ENCODE peak calls at places on chromosomes 3 and 15, in six cellular contexts. One of them, this sample, is unnamed.

GRCh38 chr3:17040322-17040721 is 155.6 kb downstream of the PLCL2 start:
- DNase-seq in mesenchymal stem cell: no peak
- DNase-seq in trophoblast cell: no peak
- DNase-seq in H1: no peak
- DNase-seq in neuronal stem cell: no peak
- DNase-seq in IMR-90: no peak
- DNase-seq in this sample: no peak

GRCh38 chr3:66625464-66626216 is 124.8 kb upstream of the LRIG1 start:
- DNase-seq in H1: no peak
- DNase-seq in IMR-90: peak
- DNase-seq in trophoblast cell: no peak
- DNase-seq in neuronal stem cell: no peak
- DNase-seq in mesenchymal stem cell: no peak
- DNase-seq in this sample: no peak

GRCh38 chr15:50134524-50135024 is 15.5 kb upstream of the ATP8B4 start:
- DNase-seq in IMR-90: peak
- DNase-seq in neuronal stem cell: no peak
- DNase-seq in trophoblast cell: peak
- DNase-seq in mesenchymal stem cell: peak
- DNase-seq in H1: no peak
- DNase-seq in this sample: no peak

GRCh38 chr3:47318921-47319320 is 36.2 kb downstream of the KLHL18 start:
- DNase-seq in neuronal stem cell: no peak
- DNase-seq in trophoblast cell: no peak
- DNase-seq in mesenchymal stem cell: peak
- DNase-seq in IMR-90: peak
- DNase-seq in H1: no peak
- DNase-seq in this sample: no peak

GRCh38 chr3:122564155-122564912 is at the start of the genes DTX3L and PARP9:
- DNase-seq in neuronal stem cell: peak
- DNase-seq in IMR-90: peak
- DNase-seq in H1: peak
- DNase-seq in mesenchymal stem cell: peak
- DNase-seq in trophoblast cell: peak
- DNase-seq in this sample: peak

GRCh38 chr3:17979248-17979647 is 236.8 kb upstream of the TBC1D5 start:
- DNase-seq in neuronal stem cell: no peak
- DNase-seq in mesenchymal stem cell: no peak
- DNase-seq in trophoblast cell: no peak
- DNase-seq in H1: no peak
- DNase-seq in IMR-90: no peak
- DNase-seq in this sample: no peak

GRCh38 chr3:22175899-22176298 is 424.9 kb upstream of the ZNF385D start:
- DNase-seq in neuronal stem cell: no peak
- DNase-seq in mesenchymal stem cell: no peak
- DNase-seq in IMR-90: no peak
- DNase-seq in H1: no peak
- DNase-seq in trophoblast cell: no peak
- DNase-seq in this sample: no peak

GRCh38 chr3:182005683-182006082 is 294.0 kb downstream of the SOX2 start:
- DNase-seq in IMR-90: no peak
- DNase-seq in mesenchymal stem cell: no peak
- DNase-seq in neuronal stem cell: no peak
- DNase-seq in trophoblast cell: no peak
- DNase-seq in H1: no peak
- DNase-seq in this sample: no peak

GRCh38 chr3:177490626-177491025 is 293.3 kb upstream of the TBL1XR1 start:
- DNase-seq in IMR-90: no peak
- DNase-seq in trophoblast cell: no peak
- DNase-seq in mesenchymal stem cell: no peak
- DNase-seq in H1: no peak
- DNase-seq in neuronal stem cell: no peak
- DNase-seq in this sample: no peak

GRCh38 chr3:135050536-135050935 is 255.5 kb downstream of the EPHB1 start:
- DNase-seq in H1: no peak
- DNase-seq in IMR-90: no peak
- DNase-seq in trophoblast cell: no peak
- DNase-seq in mesenchymal stem cell: no peak
- DNase-seq in neuronal stem cell: no peak
- DNase-seq in this sample: peak

GRCh38 chr15:57667171-57667924 is 39.2 kb upstream of the POLR2M start:
- DNase-seq in H1: no peak
- DNase-seq in neuronal stem cell: no peak
- DNase-seq in IMR-90: peak
- DNase-seq in mesenchymal stem cell: peak
- DNase-seq in trophoblast cell: peak
- DNase-seq in this sample: no peak

GRCh38 chr3:134055661-134056060 is 25.9 kb upstream of the SLCO2A1 start:
- DNase-seq in H1: no peak
- DNase-seq in neuronal stem cell: no peak
- DNase-seq in trophoblast cell: no peak
- DNase-seq in mesenchymal stem cell: no peak
- DNase-seq in IMR-90: no peak
- DNase-seq in this sample: no peak

GRCh38 chr3:172698650-172699049 is 12.2 kb downstream of the NCEH1 start:
- DNase-seq in neuronal stem cell: no peak
- DNase-seq in mesenchymal stem cell: no peak
- DNase-seq in H1: no peak
- DNase-seq in trophoblast cell: peak
- DNase-seq in IMR-90: no peak
- DNase-seq in this sample: no peak

GRCh38 chr3:10515396-10515795 is 10.0 kb upstream of the ATP2B2 start:
- DNase-seq in H1: no peak
- DNase-seq in IMR-90: no peak
- DNase-seq in mesenchymal stem cell: no peak
- DNase-seq in neuronal stem cell: no peak
- DNase-seq in trophoblast cell: no peak
- DNase-seq in this sample: no peak

GRCh38 chr3:46368569-46368968 is 2.2 kb upstream of the CCR5 start:
- DNase-seq in trophoblast cell: peak
- DNase-seq in mesenchymal stem cell: peak
- DNase-seq in IMR-90: no peak
- DNase-seq in H1: peak
- DNase-seq in neuronal stem cell: no peak
- DNase-seq in this sample: peak

GRCh38 chr3:1190576-1190975 is 97.8 kb downstream of the CNTN6 start:
- DNase-seq in IMR-90: no peak
- DNase-seq in H1: no peak
- DNase-seq in neuronal stem cell: no peak
- DNase-seq in trophoblast cell: no peak
- DNase-seq in mesenchymal stem cell: no peak
- DNase-seq in this sample: no peak

GRCh38 chr3:197308591-197308990 is 10.2 kb upstream of the DLG1 start:
- DNase-seq in IMR-90: peak
- DNase-seq in mesenchymal stem cell: peak
- DNase-seq in trophoblast cell: no peak
- DNase-seq in H1: no peak
- DNase-seq in neuronal stem cell: no peak
- DNase-seq in this sample: no peak

GRCh38 chr15:68693071-68693470 is 114.3 kb downstream of the CORO2B start:
- DNase-seq in IMR-90: peak
- DNase-seq in H1: no peak
- DNase-seq in mesenchymal stem cell: no peak
- DNase-seq in trophoblast cell: no peak
- DNase-seq in neuronal stem cell: no peak
- DNase-seq in this sample: no peak

GRCh38 chr3:169676925-169677537 is 13.5 kb upstream of the MECOM start:
- DNase-seq in mesenchymal stem cell: no peak
- DNase-seq in IMR-90: no peak
- DNase-seq in H1: no peak
- DNase-seq in trophoblast cell: no peak
- DNase-seq in neuronal stem cell: no peak
- DNase-seq in this sample: no peak

GRCh38 chr15:101501703-101502373 is 12.3 kb upstream of the PCSK6 start:
- DNase-seq in IMR-90: no peak
- DNase-seq in mesenchymal stem cell: no peak
- DNase-seq in H1: peak
- DNase-seq in neuronal stem cell: peak
- DNase-seq in trophoblast cell: peak
- DNase-seq in this sample: peak

GRCh38 chr3:62143843-62144450 is 229.4 kb downstream of the FEZF2 start:
- DNase-seq in H1: no peak
- DNase-seq in neuronal stem cell: no peak
- DNase-seq in trophoblast cell: no peak
- DNase-seq in mesenchymal stem cell: peak
- DNase-seq in IMR-90: no peak
- DNase-seq in this sample: no peak

GRCh38 chr3:135137296-135137695 is 342.2 kb downstream of the EPHB1 start:
- DNase-seq in IMR-90: no peak
- DNase-seq in mesenchymal stem cell: no peak
- DNase-seq in H1: no peak
- DNase-seq in trophoblast cell: no peak
- DNase-seq in neuronal stem cell: no peak
- DNase-seq in this sample: no peak

GRCh38 chr3:186121271-186121670 is 12.4 kb upstream of the ETV5 start:
- DNase-seq in trophoblast cell: no peak
- DNase-seq in H1: no peak
- DNase-seq in IMR-90: no peak
- DNase-seq in neuronal stem cell: no peak
- DNase-seq in mesenchymal stem cell: no peak
- DNase-seq in this sample: no peak

GRCh38 chr3:58801541-58801940 is 135.0 kb upstream of the FAM3D start:
- DNase-seq in IMR-90: no peak
- DNase-seq in H1: no peak
- DNase-seq in trophoblast cell: no peak
- DNase-seq in mesenchymal stem cell: no peak
- DNase-seq in neuronal stem cell: no peak
- DNase-seq in this sample: no peak

GRCh38 chr3:72563690-72564370 is 284.4 kb downstream of the SHQ1 start:
- DNase-seq in neuronal stem cell: no peak
- DNase-seq in trophoblast cell: no peak
- DNase-seq in mesenchymal stem cell: no peak
- DNase-seq in H1: no peak
- DNase-seq in IMR-90: no peak
- DNase-seq in this sample: no peak

GRCh38 chr3:72567976-72568560 is 280.2 kb downstream of the SHQ1 start:
- DNase-seq in trophoblast cell: no peak
- DNase-seq in H1: no peak
- DNase-seq in IMR-90: no peak
- DNase-seq in neuronal stem cell: no peak
- DNase-seq in mesenchymal stem cell: no peak
- DNase-seq in this sample: no peak

GRCh38 chr3:72567474-72567873 is 280.8 kb downstream of the SHQ1 start:
- DNase-seq in IMR-90: no peak
- DNase-seq in trophoblast cell: no peak
- DNase-seq in neuronal stem cell: no peak
- DNase-seq in H1: no peak
- DNase-seq in mesenchymal stem cell: no peak
- DNase-seq in this sample: no peak

GRCh38 chr3:72569754-72570440 is 278.3 kb downstream of the SHQ1 start:
- DNase-seq in mesenchymal stem cell: no peak
- DNase-seq in trophoblast cell: peak
- DNase-seq in neuronal stem cell: no peak
- DNase-seq in IMR-90: no peak
- DNase-seq in H1: no peak
- DNase-seq in this sample: no peak

DNA sequence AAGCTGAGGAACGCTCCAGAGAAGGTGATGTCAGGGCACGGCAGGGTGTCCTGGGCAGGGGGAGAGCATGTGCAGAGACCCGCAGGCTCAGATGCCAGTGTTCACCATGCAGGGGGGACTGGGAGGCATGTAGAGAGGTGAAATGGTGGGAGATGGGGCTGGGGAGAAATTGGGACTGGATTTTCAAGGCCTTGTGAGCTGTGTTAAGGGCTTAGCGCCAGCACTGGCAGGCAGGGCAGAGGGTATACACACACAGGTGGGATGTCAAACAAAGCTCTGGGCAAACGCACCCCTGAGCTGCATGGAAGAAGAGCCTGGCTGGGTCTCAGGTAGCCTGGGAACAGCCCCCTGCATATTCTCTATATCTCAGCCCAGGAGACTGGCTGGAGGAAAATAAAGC is 282.7 kb downstream of the SHQ1 start:
- DNase-seq in H1: no peak
- DNase-seq in neuronal stem cell: no peak
- DNase-seq in trophoblast cell: no peak
- DNase-seq in mesenchymal stem cell: no peak
- DNase-seq in IMR-90: no peak
- DNase-seq in this sample: no peak
- H2AFZ ChIP-seq in H1: peak
- H2AFZ ChIP-seq in neuronal stem cell: no peak
- H2AFZ ChIP-seq in trophoblast cell: no peak
- H2AFZ ChIP-seq in mesenchymal stem cell: no peak
- H2AFZ ChIP-seq in IMR-90: no peak
- H2AFZ ChIP-seq in this sample: no peak

GRCh38 chr3:31449318-31449717 is 83.4 kb upstream of the STT3B start:
- DNase-seq in H1: no peak
- DNase-seq in trophoblast cell: no peak
- DNase-seq in IMR-90: no peak
- DNase-seq in mesenchymal stem cell: no peak
- DNase-seq in neuronal stem cell: no peak
- DNase-seq in this sample: no peak
- H2BK120ac ChIP-seq in H1: no peak
- H2BK120ac ChIP-seq in trophoblast cell: no peak
- H2BK120ac ChIP-seq in IMR-90: no peak
- H2BK120ac ChIP-seq in mesenchymal stem cell: no peak
- H2BK120ac ChIP-seq in neuronal stem cell: no peak
- H2BK120ac ChIP-seq in this sample: no peak

GRCh38 chr15:64841258-64842098 is at the start of gene PLEKHO2:
- DNase-seq in trophoblast cell: peak
- DNase-seq in H1: peak
- DNase-seq in mesenchymal stem cell: peak
- DNase-seq in IMR-90: peak
- DNase-seq in neuronal stem cell: peak
- DNase-seq in this sample: peak
- H2BK5ac ChIP-seq in trophoblast cell: peak
- H2BK5ac ChIP-seq in H1: peak
- H2BK5ac ChIP-seq in mesenchymal stem cell: peak
- H2BK5ac ChIP-seq in IMR-90: peak
- H2BK5ac ChIP-seq in neuronal stem cell: peak
- H2BK5ac ChIP-seq in this sample: no peak

DNA sequence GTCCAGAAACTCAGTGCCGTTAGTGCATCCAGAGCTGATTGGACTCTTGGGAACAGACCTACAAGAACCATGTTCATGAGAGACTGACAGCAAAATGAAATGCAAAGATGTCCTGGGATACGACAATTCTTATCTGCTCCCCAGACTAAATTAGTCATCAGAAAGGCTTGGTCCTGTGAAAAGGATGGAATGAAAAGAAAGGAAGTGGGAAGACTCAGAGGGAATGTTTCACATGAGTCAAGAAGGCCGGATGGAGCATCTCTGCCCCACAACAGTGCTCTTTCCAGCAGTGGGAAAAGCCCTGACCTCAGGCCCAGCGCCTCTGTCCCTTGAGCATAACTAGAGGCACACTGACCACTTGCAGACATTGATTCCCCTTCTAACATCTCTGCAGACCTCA is 39.3 kb upstream of the UACA start:
- DNase-seq in mesenchymal stem cell: peak
- DNase-seq in neuronal stem cell: no peak
- DNase-seq in H1: no peak
- DNase-seq in trophoblast cell: no peak
- DNase-seq in IMR-90: peak
- DNase-seq in this sample: no peak
- H2AFZ ChIP-seq in mesenchymal stem cell: no peak
- H2AFZ ChIP-seq in neuronal stem cell: no peak
- H2AFZ ChIP-seq in H1: no peak
- H2AFZ ChIP-seq in trophoblast cell: no peak
- H2AFZ ChIP-seq in IMR-90: peak
- H2AFZ ChIP-seq in this sample: no peak

This sample was measured in H9.